ENCODE peak calls at places on chromosomes 16 and 17, in nine cellular contexts. D is cardiac fibroblast, I is A549, V is tibial nerve, F is heart right ventricle, X is endodermal cell, H is bronchial epithelial cell, C is skeletal muscle cell, S is MM.1S. G is an unnamed sample.

GRCh38 chr17:19948100-19948943 is 29.3 kb downstream of the AKAP10 start:
- DNase-seq in D (no peak), I (peak), V (no peak), F (no peak), X (no peak), H (no peak), C (no peak), S (no peak), G (no peak)

GRCh38 chr17:73722163-73722562 is 77.9 kb upstream of the SDK2 start:
- DNase-seq in D (no peak), I (no peak), V (no peak), F (no peak), X (no peak), H (no peak), C (no peak), S (no peak), G (no peak)

GRCh38 chr17:72376486-72377345 is 255.9 kb downstream of the SOX9 start:
- DNase-seq in D (no peak), I (no peak), V (no peak), F (no peak), X (no peak), H (no peak), C (no peak), S (no peak), G (no peak)

GRCh38 chr17:72357764-72358365 is 237.0 kb downstream of the SOX9 start:
- DNase-seq in D (no peak), I (no peak), V (no peak), F (no peak), X (no peak), H (peak), C (no peak), S (no peak), G (peak)

GRCh38 chr17:55237268-55237667 is 27.5 kb upstream of the HLF start:
- DNase-seq in D (no peak), I (no peak), V (no peak), F (no peak), X (no peak), H (peak), C (no peak), S (peak), G (no peak)

GRCh38 chr17:68572138-68572842 is 28.9 kb downstream of the FAM20A start:
- DNase-seq in D (peak), I (no peak), V (no peak), F (no peak), X (peak), H (no peak), C (no peak), S (no peak), G (no peak)

GRCh38 chr16:19776147-19776546 is 58.1 kb downstream of the IQCK start:
- DNase-seq in D (no peak), I (no peak), V (no peak), F (no peak), X (peak), H (no peak), C (no peak), S (peak), G (no peak)

GRCh38 chr17:83086197-83086880 is 6.9 kb downstream of the METRNL start:
- DNase-seq in D (no peak), I (no peak), V (no peak), F (no peak), X (no peak), H (no peak), C (no peak), S (no peak), G (no peak)

GRCh38 chr17:75755205-75755901 is 9.6 kb downstream of the GALK1 start:
- DNase-seq in D (no peak), I (peak), V (no peak), F (no peak), X (peak), H (no peak), C (no peak), S (no peak), G (peak)

GRCh38 chr16:50067290-50067853 is 1.6 kb downstream of the HEATR3 start:
- DNase-seq in D (peak), I (peak), V (no peak), F (no peak), X (peak), H (peak), C (peak), S (peak), G (peak)

GRCh38 chr17:62911106-62911505 is 54.9 kb upstream of the TANC2 start:
- DNase-seq in D (peak), I (no peak), V (no peak), F (no peak), X (peak), H (no peak), C (no peak), S (no peak), G (no peak)

GRCh38 chr17:39209317-39210092 is 9.4 kb downstream of the RPL19 start:
- DNase-seq in D (peak), I (no peak), V (peak), F (peak), X (peak), H (peak), C (no peak), S (no peak), G (no peak)

GRCh38 chr17:66271512-66271911 is 30.9 kb upstream of the PRKCA start:
- DNase-seq in D (no peak), I (no peak), V (no peak), F (no peak), X (no peak), H (no peak), C (no peak), S (no peak), G (no peak)

GRCh38 chr17:66273391-66273722 is 29.1 kb upstream of the PRKCA start:
- DNase-seq in D (no peak), I (no peak), V (no peak), F (no peak), X (no peak), H (no peak), C (no peak), S (no peak), G (no peak)

GRCh38 chr17:66275651-66276050 is 26.8 kb upstream of the PRKCA start:
- DNase-seq in D (peak), I (peak), V (no peak), F (no peak), X (no peak), H (peak), C (peak), S (no peak), G (peak)

GRCh38 chr17:66270106-66270505 is 32.3 kb upstream of the PRKCA start:
- DNase-seq in D (no peak), I (peak), V (no peak), F (no peak), X (no peak), H (no peak), C (no peak), S (no peak), G (no peak)

DNA sequence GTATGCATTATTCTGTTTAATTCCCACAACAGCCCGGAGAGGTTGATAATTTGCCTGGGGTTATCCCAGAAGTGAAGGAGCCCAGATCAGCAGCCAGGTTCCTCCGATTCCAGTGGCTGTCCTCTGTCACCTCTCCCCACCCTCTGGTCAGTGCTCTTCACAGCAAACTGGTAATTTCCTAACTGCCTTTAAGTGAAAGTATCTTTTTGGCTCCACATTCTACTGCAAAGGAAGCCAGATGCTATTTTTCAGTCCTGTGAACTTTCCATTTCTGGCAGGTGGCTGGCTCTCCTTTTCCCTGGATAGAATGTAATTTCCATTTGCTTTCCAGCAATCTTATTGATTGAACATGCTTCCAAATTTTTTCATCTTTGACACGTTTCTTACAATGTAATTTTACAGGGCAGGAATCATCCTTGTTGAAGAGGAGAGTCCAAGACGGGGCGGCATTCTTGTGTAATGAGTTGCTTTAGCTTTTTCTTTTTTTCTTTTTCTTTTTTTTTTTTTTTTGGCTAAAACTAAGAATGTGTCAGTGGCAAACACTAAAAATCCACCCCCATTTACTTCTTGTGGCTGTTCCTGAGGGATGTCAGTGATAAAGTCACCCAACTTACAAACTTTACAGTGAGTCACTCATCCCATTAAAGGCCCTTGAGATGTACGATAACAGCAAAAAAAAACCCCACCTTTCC is 29.6 kb upstream of the PRKCA start:
- DNase-seq in D (peak), I (peak), V (no peak), F (no peak), X (no peak), H (peak), C (peak), S (no peak), G (peak)
- H3K4me3 ChIP-seq in D (no peak), I (no peak), V (no peak), F (no peak), X (no peak), H (no peak), C (no peak), S (no peak), G (no peak)

GRCh38 chr17:48510761-48511604 is 19.8 kb downstream of the HOXB1 start:
- DNase-seq in D (peak), I (no peak), V (no peak), F (no peak), X (no peak), H (no peak), C (peak), S (peak), G (peak)
- H3K4me3 ChIP-seq in D (no peak), I (no peak), V (no peak), F (no peak), X (no peak), H (no peak), C (no peak), S (peak), G (no peak)

GRCh38 chr17:59607817-59608403 is 11.8 kb upstream of the CLTC start:
- DNase-seq in D (no peak), I (peak), V (no peak), F (no peak), X (peak), H (no peak), C (no peak), S (peak), G (no peak)
- H3K4me3 ChIP-seq in D (no peak), I (no peak), V (no peak), F (no peak), X (no peak), H (no peak), C (no peak), S (no peak), G (no peak)

GRCh38 chr17:40559954-40560591 is 5.2 kb downstream of the CCR7 start:
- DNase-seq in D (peak), I (peak), V (peak), F (peak), X (peak), H (peak), C (peak), S (peak), G (peak)
- H3K4me3 ChIP-seq in D (peak), I (no peak), V (no peak), F (no peak), X (no peak), H (no peak), C (no peak), S (peak), G (no peak)

DNA sequence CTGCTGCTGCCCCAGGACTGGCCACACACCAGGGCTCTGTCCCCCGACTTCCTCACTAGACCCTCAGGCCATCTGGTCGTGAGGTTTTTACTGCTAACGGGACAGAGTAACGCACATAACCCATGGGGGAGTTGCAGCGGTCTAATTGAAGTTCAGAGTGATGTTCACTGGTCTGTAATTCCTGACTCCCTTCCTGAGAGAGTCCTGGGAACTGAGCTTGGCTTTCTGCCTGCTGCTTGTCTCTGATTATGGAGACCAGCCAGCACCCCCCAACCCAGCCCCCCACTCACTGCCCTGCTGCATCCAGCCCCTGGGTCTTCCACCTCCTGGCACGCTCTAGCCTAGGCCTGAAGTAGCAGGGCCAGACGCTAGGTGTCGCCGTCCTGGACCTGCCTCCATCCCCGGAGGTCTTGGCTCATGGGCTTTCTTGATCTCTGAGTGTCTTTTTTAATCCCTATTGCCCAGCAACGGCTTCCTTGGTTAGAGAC is 192.9 kb downstream of the CCDC182 start:
- DNase-seq in D (peak), I (no peak), V (no peak), F (peak), X (peak), H (no peak), C (no peak), S (no peak), G (no peak)
- H3K4me3 ChIP-seq in D (no peak), I (no peak), V (no peak), F (no peak), X (no peak), H (no peak), C (no peak), S (peak), G (no peak)

GRCh38 chr17:29760279-29760721 is 137.6 kb upstream of the CORO6 start:
- DNase-seq in D (peak), I (no peak), V (no peak), F (no peak), X (no peak), H (peak), C (no peak), S (peak), G (peak)
- H3K4me3 ChIP-seq in D (peak), I (peak), V (peak), F (peak), X (peak), H (peak), C (peak), S (peak), G (peak)

DNA sequence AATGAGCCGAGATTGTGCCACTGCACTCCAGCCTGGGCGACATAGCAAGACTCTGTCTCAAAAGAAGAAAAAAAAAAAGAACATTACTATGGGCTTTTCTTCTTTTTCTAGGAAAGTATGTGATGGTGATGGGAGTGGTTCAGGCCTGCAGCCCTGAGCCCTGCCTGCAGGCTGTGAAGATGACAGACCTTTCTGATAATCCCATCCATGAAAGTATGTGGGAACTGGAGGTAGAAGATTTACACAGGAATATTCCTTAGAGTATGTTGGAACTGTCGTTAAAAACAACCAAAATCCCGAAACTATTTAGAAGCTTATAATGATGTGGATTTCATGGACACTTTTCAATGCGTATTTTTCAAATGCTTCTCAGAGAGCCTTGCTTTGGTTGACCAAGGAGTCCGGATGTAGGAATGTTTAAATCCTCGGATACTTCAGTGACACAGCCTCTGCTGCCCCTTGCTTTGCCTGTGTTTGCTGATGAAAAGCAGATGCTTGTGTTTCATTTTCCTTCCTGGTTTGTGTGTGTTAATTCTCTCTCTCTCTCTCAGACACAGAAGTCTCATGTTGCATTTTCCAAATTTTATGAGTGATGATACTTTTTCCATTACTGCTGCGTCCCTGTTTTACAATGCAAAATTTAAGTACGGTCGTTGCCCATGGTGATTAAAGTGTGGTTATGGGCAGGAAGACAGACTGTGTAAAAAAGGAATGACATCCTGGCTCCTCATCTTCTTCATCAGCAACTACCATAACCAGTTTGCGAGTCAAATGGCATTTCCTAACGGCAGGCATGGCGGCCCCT is 5.5 kb downstream of the RMI2 start:
- DNase-seq in D (peak), I (no peak), V (no peak), F (no peak), X (no peak), H (no peak), C (no peak), S (no peak), G (no peak)
- H3K4me3 ChIP-seq in D (no peak), I (no peak), V (no peak), F (no peak), X (no peak), H (no peak), C (no peak), S (no peak), G (no peak)

GRCh38 chr17:31319253-31319661 is 2.2 kb downstream of the EVI2A start:
- DNase-seq in D (no peak), I (no peak), V (no peak), F (no peak), X (no peak), H (no peak), C (no peak), S (peak), G (no peak)
- H3K4me3 ChIP-seq in D (no peak), I (no peak), V (no peak), F (no peak), X (no peak), H (no peak), C (no peak), S (peak), G (peak)

GRCh38 chr16:87564524-87564778 is 37.9 kb upstream of the JPH3 start:
- DNase-seq in D (no peak), I (no peak), V (no peak), F (no peak), X (no peak), H (no peak), C (no peak), S (no peak), G (no peak)
- H3K4me3 ChIP-seq in D (no peak), I (no peak), V (no peak), F (no peak), X (no peak), H (no peak), C (no peak), S (no peak), G (no peak)